ENCODE peak calls at places on chromosomes 6 and 20, in seven cellular contexts. A, I, Y, Z, X, B and W are unnamed samples.

GRCh38 chr20:41047975-41048305 is 19.3 kb downstream of the TOP1 start:
- DNase-seq in A (peak), I (no peak), Y (no peak), Z (no peak), X (no peak), B (no peak), W (no peak)

GRCh38 chr6:158040051-158040803 is 58.6 kb downstream of the SYNJ2 start:
- DNase-seq in A (peak), I (no peak), Y (peak), Z (no peak), X (peak), B (no peak), W (no peak)

GRCh38 chr20:25324412-25324811 is 66.2 kb downstream of the ABHD12 start:
- DNase-seq in A (no peak), I (no peak), Y (no peak), Z (no peak), X (peak), B (no peak), W (peak)

GRCh38 chr20:62395311-62396242 is 8.7 kb downstream of the RPS21 start:
- DNase-seq in A (no peak), I (no peak), Y (no peak), Z (no peak), X (no peak), B (no peak), W (no peak)

GRCh38 chr6:85452441-85452881 is 2.6 kb downstream of the NT5E start:
- DNase-seq in A (peak), I (no peak), Y (no peak), Z (no peak), X (no peak), B (no peak), W (no peak)

GRCh38 chr6:105452924-105453756 is 50.3 kb upstream of the PREP start:
- DNase-seq in A (peak), I (peak), Y (peak), Z (no peak), X (no peak), B (no peak), W (no peak)

GRCh38 chr20:21981179-21981578 is 275.7 kb downstream of the PAX1 start:
- DNase-seq in A (no peak), I (no peak), Y (no peak), Z (no peak), X (no peak), B (no peak), W (no peak)

GRCh38 chr6:128641701-128642100 is 121.3 kb upstream of the PTPRK start:
- DNase-seq in A (no peak), I (no peak), Y (no peak), Z (no peak), X (no peak), B (no peak), W (no peak)

GRCh38 chr6:164105705-164106104 is 691.2 kb downstream of the QKI start:
- DNase-seq in A (no peak), I (no peak), Y (no peak), Z (no peak), X (no peak), B (no peak), W (no peak)

GRCh38 chr20:11394145-11394833 is 523.4 kb upstream of the BTBD3 start:
- DNase-seq in A (peak), I (no peak), Y (no peak), Z (no peak), X (no peak), B (no peak), W (no peak)

GRCh38 chr6:54515713-54516112 is 207.5 kb downstream of the TINAG start:
- DNase-seq in A (no peak), I (no peak), Y (no peak), Z (no peak), X (no peak), B (no peak), W (no peak)

GRCh38 chr6:2351807-2352431 is 106.5 kb upstream of the GMDS start:
- DNase-seq in A (no peak), I (no peak), Y (no peak), Z (no peak), X (no peak), B (no peak), W (no peak)